ENCODE peak calls at places on chromosomes 5 and 9, in seven cellular contexts. B is anterior cingulate cortex; N is retina; H is fibroblast of mammary gland; E is AG04449; U is MCF 10A; R is activated T-cell treated with anti-CD3 and anti-CD28 coated beads, Interleukin-2, amount 50 U/mL, for 1 hour. I is an unnamed sample.

GRCh38 chr9:94639045-94639995 is at the start of gene FBP1:
- DNase-seq in H (no peak), U (no peak), R (peak), N (peak), E (no peak), B (no peak), I (peak)

GRCh38 chr5:66689522-66690220 is 93.5 kb downstream of the MAST4 start:
- DNase-seq in R (no peak), E (no peak), U (no peak), H (no peak), N (no peak), B (no peak), I (no peak)

GRCh38 chr9:34591091-34591910 is 1.8 kb upstream of the CNTFR start:
- DNase-seq in N (peak), B (peak), U (peak), H (peak), R (peak), E (no peak), I (peak)

GRCh38 chr5:54462281-54462680 is 6.8 kb downstream of the HSPB3 start:
- DNase-seq in H (no peak), N (no peak), U (no peak), E (no peak), B (no peak), R (no peak), I (no peak)

GRCh38 chr5:159262472-159262858 is 625 bp upstream of the UBLCP1 start:
- DNase-seq in B (no peak), E (no peak), R (no peak), H (peak), U (no peak), N (no peak), I (peak)

GRCh38 chr5:128477946-128478345 is 60.1 kb downstream of the FBN2 start:
- DNase-seq in H (no peak), N (no peak), R (no peak), E (no peak), U (no peak), B (no peak), I (no peak)

GRCh38 chr5:115419794-115420585 is 123.5 kb upstream of the CCDC112 start:
- DNase-seq in R (no peak), H (peak), N (no peak), B (no peak), E (no peak), U (peak), I (no peak)

GRCh38 chr5:6712136-6712581 is 1.1 kb upstream of the TENT4A start:
- DNase-seq in R (peak), B (peak), H (peak), E (no peak), N (peak), U (peak), I (peak)

GRCh38 chr9:126756876-126757415 is 47.9 kb upstream of the ZBTB43 start:
- DNase-seq in U (no peak), E (no peak), R (no peak), B (no peak), N (no peak), H (no peak), I (no peak)

GRCh38 chr5:147558826-147559225 is 49.0 kb upstream of the DPYSL3 start:
- DNase-seq in H (peak), N (no peak), E (no peak), B (no peak), R (no peak), U (peak), I (no peak)

GRCh38 chr5:170333161-170333909 is 35.8 kb upstream of the LCP2 start:
- DNase-seq in E (no peak), U (peak), R (peak), N (no peak), B (no peak), H (peak), I (no peak)

GRCh38 chr5:10393491-10393890 is 40.0 kb downstream of the MARCHF6 start:
- DNase-seq in B (no peak), H (peak), N (no peak), U (no peak), E (peak), R (no peak), I (no peak)

GRCh38 chr9:35067056-35067455 is 5.4 kb downstream of the VCP start:
- DNase-seq in E (no peak), B (no peak), U (no peak), R (no peak), N (no peak), H (no peak), I (no peak)

GRCh38 chr9:7192266-7192665 is 434.5 kb downstream of the KDM4C start:
- DNase-seq in E (no peak), R (no peak), N (no peak), U (no peak), B (no peak), H (no peak), I (no peak)

GRCh38 chr9:96161819-96162218 is 140.2 kb downstream of the HSD17B3 start:
- DNase-seq in U (no peak), N (no peak), R (no peak), E (no peak), B (no peak), H (peak), I (no peak)